ENCODE peak calls at places on chromosomes 11 and 22, in ten cellular contexts. One of them, this sample, is unnamed.

GRCh38 chr22:27329471-27329870 is 472.1 kb downstream of the MN1 start:
- DNase-seq in stimulated activated CD4-positive, alpha-beta T cell treated with anti-CD3 and anti-CD28 coated beads, Interleukin-2, amount 100 ng/mL, for 48 hours: no peak
- DNase-seq in activated T-helper 1 cell treated with anti-CD3 and anti-CD28 coated beads, Interleukin-12 subunit alpha, Interleukin-12 subunit beta, Interleukin-2, Interleukin-4 antibody, amounts not matched to agents 30 ng/mL and 10 ng/mL and 1 ng/mL, durations not matched to agents 14 hours and 24 hours and 36 hours: no peak
- DNase-seq in NCI-H2227 treated with DMSO at 0.1 percent for 48 hours: peak
- DNase-seq in left ventricle myocardium inferior: no peak
- DNase-seq in NCI-H2107: no peak
- DNase-seq in fibroblast of lung: no peak
- DNase-seq in COR-L47: no peak
- DNase-seq in prostate gland: no peak
- DNase-seq in iris pigment epithelial cell: no peak
- DNase-seq in this sample: no peak

GRCh38 chr11:46521947-46522681 is 71.7 kb downstream of the AMBRA1 start:
- DNase-seq in stimulated activated CD4-positive, alpha-beta T cell treated with anti-CD3 and anti-CD28 coated beads, Interleukin-2, amount 100 ng/mL, for 48 hours: no peak
- DNase-seq in activated T-helper 1 cell treated with anti-CD3 and anti-CD28 coated beads, Interleukin-12 subunit alpha, Interleukin-12 subunit beta, Interleukin-2, Interleukin-4 antibody, amounts not matched to agents 30 ng/mL and 10 ng/mL and 1 ng/mL, durations not matched to agents 14 hours and 24 hours and 36 hours: no peak
- DNase-seq in NCI-H2227 treated with DMSO at 0.1 percent for 48 hours: no peak
- DNase-seq in left ventricle myocardium inferior: no peak
- DNase-seq in NCI-H2107: no peak
- DNase-seq in fibroblast of lung: peak
- DNase-seq in COR-L47: no peak
- DNase-seq in prostate gland: no peak
- DNase-seq in iris pigment epithelial cell: peak
- DNase-seq in this sample: no peak

GRCh38 chr11:111386611-111387150 is 7.6 kb upstream of the POU2AF1 start:
- DNase-seq in stimulated activated CD4-positive, alpha-beta T cell treated with anti-CD3 and anti-CD28 coated beads, Interleukin-2, amount 100 ng/mL, for 48 hours: no peak
- DNase-seq in activated T-helper 1 cell treated with anti-CD3 and anti-CD28 coated beads, Interleukin-12 subunit alpha, Interleukin-12 subunit beta, Interleukin-2, Interleukin-4 antibody, amounts not matched to agents 30 ng/mL and 10 ng/mL and 1 ng/mL, durations not matched to agents 14 hours and 24 hours and 36 hours: no peak
- DNase-seq in NCI-H2227 treated with DMSO at 0.1 percent for 48 hours: no peak
- DNase-seq in left ventricle myocardium inferior: no peak
- DNase-seq in NCI-H2107: no peak
- DNase-seq in fibroblast of lung: no peak
- DNase-seq in COR-L47: no peak
- DNase-seq in prostate gland: no peak
- DNase-seq in iris pigment epithelial cell: no peak
- DNase-seq in this sample: no peak

GRCh38 chr11:76596652-76597051 is 73.9 kb downstream of the LRRC32 start:
- DNase-seq in stimulated activated CD4-positive, alpha-beta T cell treated with anti-CD3 and anti-CD28 coated beads, Interleukin-2, amount 100 ng/mL, for 48 hours: no peak
- DNase-seq in activated T-helper 1 cell treated with anti-CD3 and anti-CD28 coated beads, Interleukin-12 subunit alpha, Interleukin-12 subunit beta, Interleukin-2, Interleukin-4 antibody, amounts not matched to agents 30 ng/mL and 10 ng/mL and 1 ng/mL, durations not matched to agents 14 hours and 24 hours and 36 hours: no peak
- DNase-seq in NCI-H2227 treated with DMSO at 0.1 percent for 48 hours: no peak
- DNase-seq in left ventricle myocardium inferior: no peak
- DNase-seq in NCI-H2107: no peak
- DNase-seq in fibroblast of lung: no peak
- DNase-seq in COR-L47: no peak
- DNase-seq in prostate gland: no peak
- DNase-seq in iris pigment epithelial cell: no peak
- DNase-seq in this sample: no peak

GRCh38 chr11:96329855-96330510 is 13.0 kb downstream of the MAML2 start:
- DNase-seq in stimulated activated CD4-positive, alpha-beta T cell treated with anti-CD3 and anti-CD28 coated beads, Interleukin-2, amount 100 ng/mL, for 48 hours: no peak
- DNase-seq in activated T-helper 1 cell treated with anti-CD3 and anti-CD28 coated beads, Interleukin-12 subunit alpha, Interleukin-12 subunit beta, Interleukin-2, Interleukin-4 antibody, amounts not matched to agents 30 ng/mL and 10 ng/mL and 1 ng/mL, durations not matched to agents 14 hours and 24 hours and 36 hours: no peak
- DNase-seq in NCI-H2227 treated with DMSO at 0.1 percent for 48 hours: no peak
- DNase-seq in left ventricle myocardium inferior: no peak
- DNase-seq in NCI-H2107: no peak
- DNase-seq in fibroblast of lung: no peak
- DNase-seq in COR-L47: no peak
- DNase-seq in prostate gland: no peak
- DNase-seq in iris pigment epithelial cell: no peak
- DNase-seq in this sample: no peak

GRCh38 chr11:125110996-125111340 is 458 bp downstream of the TMEM218 start:
- DNase-seq in stimulated activated CD4-positive, alpha-beta T cell treated with anti-CD3 and anti-CD28 coated beads, Interleukin-2, amount 100 ng/mL, for 48 hours: no peak
- DNase-seq in activated T-helper 1 cell treated with anti-CD3 and anti-CD28 coated beads, Interleukin-12 subunit alpha, Interleukin-12 subunit beta, Interleukin-2, Interleukin-4 antibody, amounts not matched to agents 30 ng/mL and 10 ng/mL and 1 ng/mL, durations not matched to agents 14 hours and 24 hours and 36 hours: no peak
- DNase-seq in NCI-H2227 treated with DMSO at 0.1 percent for 48 hours: no peak
- DNase-seq in left ventricle myocardium inferior: no peak
- DNase-seq in NCI-H2107: no peak
- DNase-seq in fibroblast of lung: no peak
- DNase-seq in COR-L47: no peak
- DNase-seq in prostate gland: no peak
- DNase-seq in iris pigment epithelial cell: peak
- DNase-seq in this sample: no peak

GRCh38 chr11:101866619-101867491 is 48.0 kb upstream of the CEP126 start:
- DNase-seq in stimulated activated CD4-positive, alpha-beta T cell treated with anti-CD3 and anti-CD28 coated beads, Interleukin-2, amount 100 ng/mL, for 48 hours: no peak
- DNase-seq in activated T-helper 1 cell treated with anti-CD3 and anti-CD28 coated beads, Interleukin-12 subunit alpha, Interleukin-12 subunit beta, Interleukin-2, Interleukin-4 antibody, amounts not matched to agents 30 ng/mL and 10 ng/mL and 1 ng/mL, durations not matched to agents 14 hours and 24 hours and 36 hours: no peak
- DNase-seq in NCI-H2227 treated with DMSO at 0.1 percent for 48 hours: no peak
- DNase-seq in left ventricle myocardium inferior: no peak
- DNase-seq in NCI-H2107: no peak
- DNase-seq in fibroblast of lung: peak
- DNase-seq in COR-L47: no peak
- DNase-seq in prostate gland: no peak
- DNase-seq in iris pigment epithelial cell: peak
- DNase-seq in this sample: no peak

GRCh38 chr22:42324991-42325710 is 54.7 kb upstream of the TCF20 start:
- DNase-seq in stimulated activated CD4-positive, alpha-beta T cell treated with anti-CD3 and anti-CD28 coated beads, Interleukin-2, amount 100 ng/mL, for 48 hours: no peak
- DNase-seq in activated T-helper 1 cell treated with anti-CD3 and anti-CD28 coated beads, Interleukin-12 subunit alpha, Interleukin-12 subunit beta, Interleukin-2, Interleukin-4 antibody, amounts not matched to agents 30 ng/mL and 10 ng/mL and 1 ng/mL, durations not matched to agents 14 hours and 24 hours and 36 hours: no peak
- DNase-seq in NCI-H2227 treated with DMSO at 0.1 percent for 48 hours: no peak
- DNase-seq in left ventricle myocardium inferior: no peak
- DNase-seq in NCI-H2107: no peak
- DNase-seq in fibroblast of lung: no peak
- DNase-seq in COR-L47: peak
- DNase-seq in prostate gland: no peak
- DNase-seq in iris pigment epithelial cell: no peak
- DNase-seq in this sample: no peak

GRCh38 chr11:83970061-83970671 is 684.0 kb upstream of the CCDC90B start:
- DNase-seq in stimulated activated CD4-positive, alpha-beta T cell treated with anti-CD3 and anti-CD28 coated beads, Interleukin-2, amount 100 ng/mL, for 48 hours: no peak
- DNase-seq in activated T-helper 1 cell treated with anti-CD3 and anti-CD28 coated beads, Interleukin-12 subunit alpha, Interleukin-12 subunit beta, Interleukin-2, Interleukin-4 antibody, amounts not matched to agents 30 ng/mL and 10 ng/mL and 1 ng/mL, durations not matched to agents 14 hours and 24 hours and 36 hours: no peak
- DNase-seq in NCI-H2227 treated with DMSO at 0.1 percent for 48 hours: no peak
- DNase-seq in left ventricle myocardium inferior: no peak
- DNase-seq in NCI-H2107: no peak
- DNase-seq in fibroblast of lung: no peak
- DNase-seq in COR-L47: no peak
- DNase-seq in prostate gland: no peak
- DNase-seq in iris pigment epithelial cell: no peak
- DNase-seq in this sample: no peak

GRCh38 chr22:50016988-50017700 is 4.6 kb upstream of the IL17REL start:
- DNase-seq in stimulated activated CD4-positive, alpha-beta T cell treated with anti-CD3 and anti-CD28 coated beads, Interleukin-2, amount 100 ng/mL, for 48 hours: peak
- DNase-seq in activated T-helper 1 cell treated with anti-CD3 and anti-CD28 coated beads, Interleukin-12 subunit alpha, Interleukin-12 subunit beta, Interleukin-2, Interleukin-4 antibody, amounts not matched to agents 30 ng/mL and 10 ng/mL and 1 ng/mL, durations not matched to agents 14 hours and 24 hours and 36 hours: no peak
- DNase-seq in NCI-H2227 treated with DMSO at 0.1 percent for 48 hours: no peak
- DNase-seq in left ventricle myocardium inferior: peak
- DNase-seq in NCI-H2107: no peak
- DNase-seq in fibroblast of lung: no peak
- DNase-seq in COR-L47: no peak
- DNase-seq in prostate gland: no peak
- DNase-seq in iris pigment epithelial cell: no peak
- DNase-seq in this sample: no peak

GRCh38 chr11:74680703-74681531 is 50.3 kb downstream of the CHRDL2 start:
- DNase-seq in stimulated activated CD4-positive, alpha-beta T cell treated with anti-CD3 and anti-CD28 coated beads, Interleukin-2, amount 100 ng/mL, for 48 hours: no peak
- DNase-seq in activated T-helper 1 cell treated with anti-CD3 and anti-CD28 coated beads, Interleukin-12 subunit alpha, Interleukin-12 subunit beta, Interleukin-2, Interleukin-4 antibody, amounts not matched to agents 30 ng/mL and 10 ng/mL and 1 ng/mL, durations not matched to agents 14 hours and 24 hours and 36 hours: no peak
- DNase-seq in NCI-H2227 treated with DMSO at 0.1 percent for 48 hours: no peak
- DNase-seq in left ventricle myocardium inferior: no peak
- DNase-seq in NCI-H2107: no peak
- DNase-seq in fibroblast of lung: no peak
- DNase-seq in COR-L47: no peak
- DNase-seq in prostate gland: peak
- DNase-seq in iris pigment epithelial cell: no peak
- DNase-seq in this sample: peak

GRCh38 chr11:81342956-81343355 is 1390.7 kb downstream of the FAM181B start:
- DNase-seq in stimulated activated CD4-positive, alpha-beta T cell treated with anti-CD3 and anti-CD28 coated beads, Interleukin-2, amount 100 ng/mL, for 48 hours: no peak
- DNase-seq in activated T-helper 1 cell treated with anti-CD3 and anti-CD28 coated beads, Interleukin-12 subunit alpha, Interleukin-12 subunit beta, Interleukin-2, Interleukin-4 antibody, amounts not matched to agents 30 ng/mL and 10 ng/mL and 1 ng/mL, durations not matched to agents 14 hours and 24 hours and 36 hours: no peak
- DNase-seq in NCI-H2227 treated with DMSO at 0.1 percent for 48 hours: no peak
- DNase-seq in left ventricle myocardium inferior: no peak
- DNase-seq in NCI-H2107: no peak
- DNase-seq in fibroblast of lung: no peak
- DNase-seq in COR-L47: no peak
- DNase-seq in prostate gland: no peak
- DNase-seq in iris pigment epithelial cell: no peak
- DNase-seq in this sample: no peak

GRCh38 chr22:24583972-24584790 is 8.7 kb downstream of the LRRC75B start:
- DNase-seq in stimulated activated CD4-positive, alpha-beta T cell treated with anti-CD3 and anti-CD28 coated beads, Interleukin-2, amount 100 ng/mL, for 48 hours: no peak
- DNase-seq in activated T-helper 1 cell treated with anti-CD3 and anti-CD28 coated beads, Interleukin-12 subunit alpha, Interleukin-12 subunit beta, Interleukin-2, Interleukin-4 antibody, amounts not matched to agents 30 ng/mL and 10 ng/mL and 1 ng/mL, durations not matched to agents 14 hours and 24 hours and 36 hours: no peak
- DNase-seq in NCI-H2227 treated with DMSO at 0.1 percent for 48 hours: no peak
- DNase-seq in left ventricle myocardium inferior: no peak
- DNase-seq in NCI-H2107: no peak
- DNase-seq in fibroblast of lung: no peak
- DNase-seq in COR-L47: no peak
- DNase-seq in prostate gland: no peak
- DNase-seq in iris pigment epithelial cell: peak
- DNase-seq in this sample: no peak

GRCh38 chr11:79708319-79708928 is 267.6 kb upstream of the TENM4 start:
- DNase-seq in stimulated activated CD4-positive, alpha-beta T cell treated with anti-CD3 and anti-CD28 coated beads, Interleukin-2, amount 100 ng/mL, for 48 hours: no peak
- DNase-seq in activated T-helper 1 cell treated with anti-CD3 and anti-CD28 coated beads, Interleukin-12 subunit alpha, Interleukin-12 subunit beta, Interleukin-2, Interleukin-4 antibody, amounts not matched to agents 30 ng/mL and 10 ng/mL and 1 ng/mL, durations not matched to agents 14 hours and 24 hours and 36 hours: no peak
- DNase-seq in NCI-H2227 treated with DMSO at 0.1 percent for 48 hours: no peak
- DNase-seq in left ventricle myocardium inferior: no peak
- DNase-seq in NCI-H2107: no peak
- DNase-seq in fibroblast of lung: peak
- DNase-seq in COR-L47: peak
- DNase-seq in prostate gland: no peak
- DNase-seq in iris pigment epithelial cell: peak
- DNase-seq in this sample: no peak

GRCh38 chr22:29163808-29164207 is 41.9 kb upstream of the EMID1 start:
- DNase-seq in stimulated activated CD4-positive, alpha-beta T cell treated with anti-CD3 and anti-CD28 coated beads, Interleukin-2, amount 100 ng/mL, for 48 hours: no peak
- DNase-seq in activated T-helper 1 cell treated with anti-CD3 and anti-CD28 coated beads, Interleukin-12 subunit alpha, Interleukin-12 subunit beta, Interleukin-2, Interleukin-4 antibody, amounts not matched to agents 30 ng/mL and 10 ng/mL and 1 ng/mL, durations not matched to agents 14 hours and 24 hours and 36 hours: no peak
- DNase-seq in NCI-H2227 treated with DMSO at 0.1 percent for 48 hours: no peak
- DNase-seq in left ventricle myocardium inferior: no peak
- DNase-seq in NCI-H2107: no peak
- DNase-seq in fibroblast of lung: no peak
- DNase-seq in COR-L47: no peak
- DNase-seq in prostate gland: no peak
- DNase-seq in iris pigment epithelial cell: no peak
- DNase-seq in this sample: no peak

GRCh38 chr11:36103933-36104530 is 160.2 kb downstream of the LDLRAD3 start:
- DNase-seq in stimulated activated CD4-positive, alpha-beta T cell treated with anti-CD3 and anti-CD28 coated beads, Interleukin-2, amount 100 ng/mL, for 48 hours: no peak
- DNase-seq in activated T-helper 1 cell treated with anti-CD3 and anti-CD28 coated beads, Interleukin-12 subunit alpha, Interleukin-12 subunit beta, Interleukin-2, Interleukin-4 antibody, amounts not matched to agents 30 ng/mL and 10 ng/mL and 1 ng/mL, durations not matched to agents 14 hours and 24 hours and 36 hours: no peak
- DNase-seq in NCI-H2227 treated with DMSO at 0.1 percent for 48 hours: no peak
- DNase-seq in left ventricle myocardium inferior: no peak
- DNase-seq in NCI-H2107: no peak
- DNase-seq in fibroblast of lung: no peak
- DNase-seq in COR-L47: no peak
- DNase-seq in prostate gland: no peak
- DNase-seq in iris pigment epithelial cell: no peak
- DNase-seq in this sample: no peak

GRCh38 chr22:47342446-47342845 is 580.0 kb downstream of the TBC1D22A start:
- DNase-seq in stimulated activated CD4-positive, alpha-beta T cell treated with anti-CD3 and anti-CD28 coated beads, Interleukin-2, amount 100 ng/mL, for 48 hours: no peak
- DNase-seq in activated T-helper 1 cell treated with anti-CD3 and anti-CD28 coated beads, Interleukin-12 subunit alpha, Interleukin-12 subunit beta, Interleukin-2, Interleukin-4 antibody, amounts not matched to agents 30 ng/mL and 10 ng/mL and 1 ng/mL, durations not matched to agents 14 hours and 24 hours and 36 hours: no peak
- DNase-seq in NCI-H2227 treated with DMSO at 0.1 percent for 48 hours: no peak
- DNase-seq in left ventricle myocardium inferior: no peak
- DNase-seq in NCI-H2107: no peak
- DNase-seq in fibroblast of lung: no peak
- DNase-seq in COR-L47: no peak
- DNase-seq in prostate gland: no peak
- DNase-seq in iris pigment epithelial cell: no peak
- DNase-seq in this sample: no peak

GRCh38 chr22:39314251-39314971 is 5.0 kb downstream of the RPL3 start:
- DNase-seq in stimulated activated CD4-positive, alpha-beta T cell treated with anti-CD3 and anti-CD28 coated beads, Interleukin-2, amount 100 ng/mL, for 48 hours: no peak
- DNase-seq in activated T-helper 1 cell treated with anti-CD3 and anti-CD28 coated beads, Interleukin-12 subunit alpha, Interleukin-12 subunit beta, Interleukin-2, Interleukin-4 antibody, amounts not matched to agents 30 ng/mL and 10 ng/mL and 1 ng/mL, durations not matched to agents 14 hours and 24 hours and 36 hours: no peak
- DNase-seq in NCI-H2227 treated with DMSO at 0.1 percent for 48 hours: no peak
- DNase-seq in left ventricle myocardium inferior: no peak
- DNase-seq in NCI-H2107: no peak
- DNase-seq in fibroblast of lung: no peak
- DNase-seq in COR-L47: no peak
- DNase-seq in prostate gland: no peak
- DNase-seq in iris pigment epithelial cell: no peak
- DNase-seq in this sample: no peak

GRCh38 chr11:2156416-2157182 is 4.4 kb downstream of the INS start:
- DNase-seq in stimulated activated CD4-positive, alpha-beta T cell treated with anti-CD3 and anti-CD28 coated beads, Interleukin-2, amount 100 ng/mL, for 48 hours: peak
- DNase-seq in activated T-helper 1 cell treated with anti-CD3 and anti-CD28 coated beads, Interleukin-12 subunit alpha, Interleukin-12 subunit beta, Interleukin-2, Interleukin-4 antibody, amounts not matched to agents 30 ng/mL and 10 ng/mL and 1 ng/mL, durations not matched to agents 14 hours and 24 hours and 36 hours: peak
- DNase-seq in NCI-H2227 treated with DMSO at 0.1 percent for 48 hours: peak
- DNase-seq in left ventricle myocardium inferior: peak
- DNase-seq in NCI-H2107: no peak
- DNase-seq in fibroblast of lung: peak
- DNase-seq in COR-L47: peak
- DNase-seq in prostate gland: peak
- DNase-seq in iris pigment epithelial cell: peak
- DNase-seq in this sample: peak

GRCh38 chr11:68216171-68216938 is 3.3 kb upstream of the KMT5B start:
- DNase-seq in stimulated activated CD4-positive, alpha-beta T cell treated with anti-CD3 and anti-CD28 coated beads, Interleukin-2, amount 100 ng/mL, for 48 hours: no peak
- DNase-seq in activated T-helper 1 cell treated with anti-CD3 and anti-CD28 coated beads, Interleukin-12 subunit alpha, Interleukin-12 subunit beta, Interleukin-2, Interleukin-4 antibody, amounts not matched to agents 30 ng/mL and 10 ng/mL and 1 ng/mL, durations not matched to agents 14 hours and 24 hours and 36 hours: no peak
- DNase-seq in NCI-H2227 treated with DMSO at 0.1 percent for 48 hours: no peak
- DNase-seq in left ventricle myocardium inferior: peak
- DNase-seq in NCI-H2107: no peak
- DNase-seq in fibroblast of lung: no peak
- DNase-seq in COR-L47: no peak
- DNase-seq in prostate gland: peak
- DNase-seq in iris pigment epithelial cell: no peak
- DNase-seq in this sample: no peak